ENCODE peak calls at places on chromosomes 5 and 9, in four cellular contexts. Y is A549, T is right cardiac atrium, V is pancreas. F is an unnamed sample. For H3K4me1, the result is how much of the 10 kb centered on the place peaks cover.

GRCh38 chr9:26245072-26245471 is 566.8 kb upstream of the TUSC1 start:
- DNase-seq in Y (no peak), T (no peak), V (no peak), F (no peak)

GRCh38 chr5:121987685-121988073 is 25.9 kb downstream of the SRFBP1 start:
- DNase-seq in Y (no peak), T (no peak), V (no peak), F (no peak)

GRCh38 chr9:78032599-78033457 is 1.2 kb upstream of the GNAQ start:
- DNase-seq in Y (peak), T (no peak), V (no peak), F (no peak)

GRCh38 chr9:61667559-61668121 is 477.8 kb downstream of the SPATA31A7 start:
- DNase-seq in Y (no peak), T (no peak), V (no peak), F (no peak)

GRCh38 chr5:86861514-86861913 is 243.8 kb downstream of the COX7C start:
- DNase-seq in Y (no peak), T (no peak), V (no peak), F (peak)

GRCh38 chr5:122805481-122805880 is 30.6 kb downstream of the SNX2 start:
- DNase-seq in Y (no peak), T (no peak), V (no peak), F (peak)

GRCh38 chr5:97629281-97629680 is 446.2 kb upstream of the RIOK2 start:
- DNase-seq in Y (no peak), T (peak), V (no peak), F (no peak)

GRCh38 chr5:179235416-179236400 is 109.6 kb downstream of the ADAMTS2 start:
- DNase-seq in Y (no peak), T (no peak), V (peak), F (no peak)

GRCh38 chr9:22316645-22317044 is 130.0 kb upstream of the DMRTA1 start:
- DNase-seq in Y (no peak), T (no peak), V (no peak), F (no peak)

DNA sequence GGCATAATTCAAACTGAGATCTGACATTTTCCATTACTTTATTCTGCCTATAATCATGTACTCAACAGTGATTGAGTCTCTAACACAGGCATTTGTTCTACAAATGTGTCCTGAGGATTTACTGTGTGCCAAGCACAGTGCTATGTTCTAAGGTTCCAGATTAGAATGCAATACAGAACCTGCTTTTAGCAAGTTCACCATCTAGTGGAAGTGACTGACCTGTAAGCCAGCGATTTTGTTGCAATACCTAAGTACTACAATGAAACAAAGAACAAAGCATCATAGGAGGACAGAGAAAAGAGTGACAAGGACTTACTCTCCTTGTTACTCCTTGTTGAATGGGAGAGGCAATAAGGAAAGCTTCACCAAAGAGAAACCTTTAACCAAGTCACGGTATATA is 348.1 kb downstream of the ELAVL2 start:
- DNase-seq in Y (no peak), T (no peak), V (no peak), F (no peak)
- H3K4me1 ChIP-seq in Y (under half), T (under half), V (under half), F (under half)

GRCh38 chr5:140346348-140347221 is at the start of gene HBEGF:
- DNase-seq in Y (peak), T (peak), V (peak), F (peak)

GRCh38 chr5:140348104-140348503 is 1.7 kb upstream of the HBEGF start:
- DNase-seq in Y (no peak), T (no peak), V (no peak), F (no peak)

GRCh38 chr5:140345919-140346347 is 470 bp downstream of the HBEGF start:
- DNase-seq in Y (peak), T (peak), V (peak), F (peak)

GRCh38 chr5:140349244-140349643 is 2.8 kb upstream of the HBEGF start:
- DNase-seq in Y (no peak), T (no peak), V (no peak), F (no peak)

GRCh38 chr5:140347382-140347781 is 979 bp upstream of the HBEGF start:
- DNase-seq in Y (no peak), T (no peak), V (no peak), F (no peak)
- H3K4me3 ChIP-seq in Y (no peak), T (no peak), V (no peak), F (no peak)

DNA sequence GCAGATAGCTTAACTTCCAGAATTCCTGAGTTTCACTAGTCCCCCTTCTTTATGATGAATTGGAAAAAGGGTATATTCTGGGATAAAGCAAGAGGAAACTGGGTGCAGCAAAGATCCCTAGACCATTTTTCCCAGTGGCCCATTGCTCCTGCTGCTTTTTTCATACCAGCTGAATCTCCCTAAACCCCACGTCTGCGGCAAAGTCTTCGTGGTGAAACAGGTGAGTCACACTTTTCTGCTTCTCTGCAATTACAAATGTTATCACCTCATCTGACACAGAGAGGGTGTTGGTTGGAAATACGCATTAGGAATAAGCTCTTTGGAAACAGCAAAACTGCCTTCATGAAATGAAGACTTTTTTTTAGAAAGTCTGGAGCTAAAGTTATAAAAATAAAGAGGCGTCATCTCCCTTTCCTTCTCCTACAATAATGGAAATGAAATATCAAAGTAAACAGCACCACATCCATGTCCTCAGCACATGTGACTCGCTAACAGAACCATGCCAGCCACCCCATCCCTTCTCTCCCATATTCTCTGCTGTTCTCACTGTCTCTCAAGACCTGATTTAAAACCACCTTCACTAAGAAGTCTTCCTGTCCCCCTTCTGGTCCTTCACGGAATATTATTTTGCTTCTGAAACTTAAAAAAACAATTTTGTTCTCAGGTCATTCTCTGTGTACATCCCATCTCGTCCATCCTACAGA is 39.5 kb upstream of the GLRX start:
- DNase-seq in Y (no peak), T (no peak), V (no peak), F (no peak)
- H3K4me1 ChIP-seq in Y (half or more), T (under half), V (half or more), F (under half)

GRCh38 chr5:149785341-149785740 is 55.2 kb downstream of the PPARGC1B start:
- DNase-seq in Y (no peak), T (no peak), V (no peak), F (no peak)
- H3K4me3 ChIP-seq in Y (no peak), T (no peak), V (no peak), F (no peak)

DNA sequence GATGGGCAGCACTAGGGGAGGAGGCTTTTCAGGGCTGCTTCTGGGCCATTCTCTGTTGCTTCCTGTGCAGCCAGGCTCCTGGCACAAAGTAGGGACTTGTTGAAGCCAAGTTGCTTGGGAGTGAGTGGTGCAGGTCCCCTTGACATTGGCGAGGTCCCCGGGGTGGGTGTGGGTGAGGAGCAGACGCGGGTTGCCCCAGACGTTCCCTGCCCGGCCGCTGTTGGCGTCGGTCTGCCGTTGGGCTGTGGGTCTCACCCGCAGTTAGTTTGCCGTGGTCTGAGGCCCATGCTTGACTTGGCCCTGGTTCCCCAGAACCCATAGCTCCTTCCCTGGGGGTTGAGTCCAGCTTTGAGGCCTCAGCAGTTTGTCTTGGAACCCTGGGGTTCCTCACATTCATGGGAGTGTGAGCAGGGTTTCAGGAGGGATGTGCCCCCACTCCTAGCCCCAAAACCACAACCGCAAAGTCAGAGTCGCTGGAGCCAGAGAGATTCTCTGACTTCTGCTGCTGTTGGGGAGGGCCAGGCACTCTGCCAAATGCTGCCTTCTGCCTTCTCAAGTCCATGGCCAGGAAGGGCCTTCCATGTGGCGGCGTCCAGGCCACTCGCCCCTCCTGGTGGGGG is 77.5 kb downstream of the RXRA start:
- DNase-seq in Y (no peak), T (peak), V (no peak), F (no peak)
- H3K4me1 ChIP-seq in Y (half or more), T (under half), V (under half), F (under half)

GRCh38 chr5:149151717-149152116 is 10.4 kb downstream of the ABLIM3 start:
- DNase-seq in Y (no peak), T (no peak), V (no peak), F (no peak)

GRCh38 chr5:149152317-149152746 is 11.0 kb downstream of the ABLIM3 start:
- DNase-seq in Y (peak), T (no peak), V (no peak), F (no peak)

GRCh38 chr5:149153193-149153750 is 12.0 kb downstream of the ABLIM3 start:
- DNase-seq in Y (no peak), T (no peak), V (no peak), F (no peak)

GRCh38 chr5:149154629-149155028 is 13.3 kb downstream of the ABLIM3 start:
- DNase-seq in Y (no peak), T (no peak), V (no peak), F (no peak)

DNA sequence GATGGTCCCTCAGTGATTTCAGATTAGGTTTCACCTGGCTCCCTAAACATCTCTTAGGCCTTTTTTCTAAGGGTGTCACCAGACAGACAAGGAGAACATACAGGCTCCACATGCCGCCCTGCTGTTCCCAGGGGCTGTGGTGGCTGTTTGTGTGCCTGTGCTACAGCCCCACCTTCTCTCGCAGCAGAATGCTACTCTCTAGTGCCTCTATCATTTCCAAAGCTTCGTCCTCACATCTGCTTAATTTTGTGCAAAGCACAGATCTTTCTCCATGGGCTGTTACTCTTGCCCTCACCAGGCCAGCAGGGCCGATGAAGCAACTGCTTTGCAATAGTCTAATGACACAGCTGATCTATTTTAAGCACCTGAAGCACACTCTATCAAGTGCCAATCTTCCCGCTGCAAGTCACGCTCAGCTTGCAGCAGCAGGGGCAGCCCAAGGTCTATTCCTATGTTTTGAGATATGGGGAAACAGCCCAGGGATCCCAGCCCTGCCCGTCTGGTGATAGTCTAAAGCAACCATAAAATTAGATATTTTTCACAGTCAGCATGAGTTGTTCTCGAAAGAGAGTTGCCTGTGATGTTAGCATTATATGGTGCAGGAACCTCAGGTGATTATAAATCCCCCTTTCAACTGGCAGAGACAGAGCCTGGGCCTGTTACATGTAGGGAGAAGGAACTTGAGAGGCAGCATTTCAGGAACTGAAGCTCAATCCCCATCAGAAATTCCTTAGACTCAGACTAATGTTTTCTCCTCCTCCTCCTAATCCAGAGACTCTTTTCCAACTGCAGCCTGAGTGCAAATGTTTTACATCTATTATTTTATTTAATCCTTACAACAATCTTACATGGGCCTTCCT is 12.7 kb downstream of the ABLIM3 start:
- DNase-seq in Y (no peak), T (peak), V (no peak), F (no peak)
- H3K4me3 ChIP-seq in Y (no peak), T (no peak), V (no peak), F (no peak)

DNA sequence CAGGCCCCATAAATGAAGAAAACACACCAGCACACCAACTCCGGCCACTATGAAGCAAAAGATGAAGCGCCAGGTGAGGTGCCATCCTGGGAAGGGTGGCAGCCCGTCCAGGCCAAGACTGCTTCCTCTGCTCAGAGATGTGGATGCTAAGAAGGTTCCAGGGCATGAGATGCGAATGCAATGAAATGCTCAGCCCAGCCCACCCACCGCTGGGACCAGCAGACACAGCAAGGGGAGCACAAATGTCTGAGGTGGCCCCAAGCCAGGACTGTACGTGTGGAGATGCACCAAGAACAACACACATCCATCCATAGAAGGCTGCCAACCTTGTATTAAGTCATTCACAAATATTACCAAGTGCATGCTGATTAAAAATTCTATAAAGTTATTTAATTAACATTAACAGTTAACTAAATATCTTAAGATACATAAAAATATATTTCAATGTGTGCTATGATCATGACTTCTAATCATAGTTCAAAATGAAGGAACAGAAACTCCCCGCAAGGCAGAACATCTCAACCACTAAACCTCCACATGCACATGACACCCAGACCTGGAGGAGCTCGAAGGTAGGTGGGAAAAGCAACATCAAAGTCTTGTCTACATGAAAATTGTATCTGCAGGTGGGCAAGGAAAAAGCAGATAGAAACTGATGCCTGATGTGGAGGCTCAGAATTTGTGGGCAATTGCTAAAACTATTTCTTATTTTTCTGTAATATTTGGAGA is 43.7 kb downstream of the BICD2 start:
- DNase-seq in Y (no peak), T (no peak), V (no peak), F (no peak)
- H3K4me1 ChIP-seq in Y (under half), T (under half), V (under half), F (under half)